ENCODE peak calls at places on chromosome X, in nine cellular contexts. One of them, this sample, is unnamed.

GRCh38 chrX:141258080-141258479 is 15.8 kb upstream of the SPANXC start:
- DNase-seq in HTR-8/SVneo: no peak
- DNase-seq in ovary: no peak
- DNase-seq in IMR-90: no peak
- DNase-seq in astrocyte of the hippocampus: no peak
- DNase-seq in activated CD4-positive, alpha-beta T cell treated with anti-CD3 and anti-CD28 coated beads for 24 hours: no peak
- DNase-seq in T1000: no peak
- DNase-seq in stimulated activated CD4-positive, alpha-beta T cell treated with anti-CD3 and anti-CD28 coated beads, Interleukin-1b, Interleukin-23, amount 100 ng/mL, for 48 hours: no peak
- DNase-seq in retina: no peak
- DNase-seq in this sample: no peak

GRCh38 chrX:38627683-38628082 is 66.3 kb downstream of the TSPAN7 start:
- DNase-seq in HTR-8/SVneo: no peak
- DNase-seq in ovary: no peak
- DNase-seq in IMR-90: peak
- DNase-seq in astrocyte of the hippocampus: peak
- DNase-seq in activated CD4-positive, alpha-beta T cell treated with anti-CD3 and anti-CD28 coated beads for 24 hours: no peak
- DNase-seq in T1000: no peak
- DNase-seq in stimulated activated CD4-positive, alpha-beta T cell treated with anti-CD3 and anti-CD28 coated beads, Interleukin-1b, Interleukin-23, amount 100 ng/mL, for 48 hours: peak
- DNase-seq in retina: no peak
- DNase-seq in this sample: no peak

GRCh38 chrX:83658731-83659130 is 150.6 kb downstream of the POU3F4 start:
- DNase-seq in HTR-8/SVneo: no peak
- DNase-seq in ovary: no peak
- DNase-seq in IMR-90: no peak
- DNase-seq in astrocyte of the hippocampus: no peak
- DNase-seq in activated CD4-positive, alpha-beta T cell treated with anti-CD3 and anti-CD28 coated beads for 24 hours: no peak
- DNase-seq in T1000: no peak
- DNase-seq in stimulated activated CD4-positive, alpha-beta T cell treated with anti-CD3 and anti-CD28 coated beads, Interleukin-1b, Interleukin-23, amount 100 ng/mL, for 48 hours: no peak
- DNase-seq in retina: no peak
- DNase-seq in this sample: no peak

GRCh38 chrX:10577863-10578262 is 42.5 kb downstream of the MID1 start:
- DNase-seq in HTR-8/SVneo: no peak
- DNase-seq in ovary: no peak
- DNase-seq in IMR-90: no peak
- DNase-seq in astrocyte of the hippocampus: no peak
- DNase-seq in activated CD4-positive, alpha-beta T cell treated with anti-CD3 and anti-CD28 coated beads for 24 hours: no peak
- DNase-seq in T1000: no peak
- DNase-seq in stimulated activated CD4-positive, alpha-beta T cell treated with anti-CD3 and anti-CD28 coated beads, Interleukin-1b, Interleukin-23, amount 100 ng/mL, for 48 hours: no peak
- DNase-seq in retina: no peak
- DNase-seq in this sample: no peak

GRCh38 chrX:28625223-28625622 is 38.0 kb downstream of the IL1RAPL1 start:
- DNase-seq in HTR-8/SVneo: no peak
- DNase-seq in ovary: no peak
- DNase-seq in IMR-90: no peak
- DNase-seq in astrocyte of the hippocampus: no peak
- DNase-seq in activated CD4-positive, alpha-beta T cell treated with anti-CD3 and anti-CD28 coated beads for 24 hours: no peak
- DNase-seq in T1000: no peak
- DNase-seq in stimulated activated CD4-positive, alpha-beta T cell treated with anti-CD3 and anti-CD28 coated beads, Interleukin-1b, Interleukin-23, amount 100 ng/mL, for 48 hours: no peak
- DNase-seq in retina: no peak
- DNase-seq in this sample: no peak

GRCh38 chrX:67720344-67720743 is 176.5 kb downstream of the AR start:
- DNase-seq in HTR-8/SVneo: no peak
- DNase-seq in ovary: no peak
- DNase-seq in IMR-90: no peak
- DNase-seq in astrocyte of the hippocampus: peak
- DNase-seq in activated CD4-positive, alpha-beta T cell treated with anti-CD3 and anti-CD28 coated beads for 24 hours: no peak
- DNase-seq in T1000: no peak
- DNase-seq in stimulated activated CD4-positive, alpha-beta T cell treated with anti-CD3 and anti-CD28 coated beads, Interleukin-1b, Interleukin-23, amount 100 ng/mL, for 48 hours: no peak
- DNase-seq in retina: no peak
- DNase-seq in this sample: no peak

GRCh38 chrX:98114026-98114425 is 1230.3 kb downstream of the RPA4 start:
- DNase-seq in HTR-8/SVneo: no peak
- DNase-seq in ovary: no peak
- DNase-seq in IMR-90: no peak
- DNase-seq in astrocyte of the hippocampus: no peak
- DNase-seq in activated CD4-positive, alpha-beta T cell treated with anti-CD3 and anti-CD28 coated beads for 24 hours: no peak
- DNase-seq in T1000: no peak
- DNase-seq in stimulated activated CD4-positive, alpha-beta T cell treated with anti-CD3 and anti-CD28 coated beads, Interleukin-1b, Interleukin-23, amount 100 ng/mL, for 48 hours: no peak
- DNase-seq in retina: no peak
- DNase-seq in this sample: no peak

GRCh38 chrX:117274943-117275342 is 812.2 kb upstream of the CT83 start:
- DNase-seq in HTR-8/SVneo: no peak
- DNase-seq in ovary: no peak
- DNase-seq in IMR-90: no peak
- DNase-seq in astrocyte of the hippocampus: no peak
- DNase-seq in activated CD4-positive, alpha-beta T cell treated with anti-CD3 and anti-CD28 coated beads for 24 hours: no peak
- DNase-seq in T1000: no peak
- DNase-seq in stimulated activated CD4-positive, alpha-beta T cell treated with anti-CD3 and anti-CD28 coated beads, Interleukin-1b, Interleukin-23, amount 100 ng/mL, for 48 hours: no peak
- DNase-seq in retina: no peak
- DNase-seq in this sample: no peak

GRCh38 chrX:130726661-130727060 is 176.3 kb downstream of the ENOX2 start:
- DNase-seq in HTR-8/SVneo: no peak
- DNase-seq in ovary: no peak
- DNase-seq in IMR-90: peak
- DNase-seq in astrocyte of the hippocampus: peak
- DNase-seq in activated CD4-positive, alpha-beta T cell treated with anti-CD3 and anti-CD28 coated beads for 24 hours: no peak
- DNase-seq in T1000: no peak
- DNase-seq in stimulated activated CD4-positive, alpha-beta T cell treated with anti-CD3 and anti-CD28 coated beads, Interleukin-1b, Interleukin-23, amount 100 ng/mL, for 48 hours: no peak
- DNase-seq in retina: no peak
- DNase-seq in this sample: no peak

GRCh38 chrX:47293106-47293505 is 60.3 kb downstream of the USP11 start:
- DNase-seq in HTR-8/SVneo: no peak
- DNase-seq in ovary: no peak
- DNase-seq in IMR-90: no peak
- DNase-seq in astrocyte of the hippocampus: no peak
- DNase-seq in activated CD4-positive, alpha-beta T cell treated with anti-CD3 and anti-CD28 coated beads for 24 hours: no peak
- DNase-seq in T1000: no peak
- DNase-seq in stimulated activated CD4-positive, alpha-beta T cell treated with anti-CD3 and anti-CD28 coated beads, Interleukin-1b, Interleukin-23, amount 100 ng/mL, for 48 hours: no peak
- DNase-seq in retina: no peak
- DNase-seq in this sample: no peak

GRCh38 chrX:41526925-41527324 is 79.8 kb downstream of the NYX start:
- DNase-seq in HTR-8/SVneo: peak
- DNase-seq in ovary: no peak
- DNase-seq in IMR-90: peak
- DNase-seq in astrocyte of the hippocampus: no peak
- DNase-seq in activated CD4-positive, alpha-beta T cell treated with anti-CD3 and anti-CD28 coated beads for 24 hours: no peak
- DNase-seq in T1000: no peak
- DNase-seq in stimulated activated CD4-positive, alpha-beta T cell treated with anti-CD3 and anti-CD28 coated beads, Interleukin-1b, Interleukin-23, amount 100 ng/mL, for 48 hours: no peak
- DNase-seq in retina: no peak
- DNase-seq in this sample: no peak

GRCh38 chrX:74178536-74178935 is 125.4 kb upstream of the ZCCHC13 start:
- DNase-seq in HTR-8/SVneo: no peak
- DNase-seq in ovary: no peak
- DNase-seq in IMR-90: no peak
- DNase-seq in astrocyte of the hippocampus: peak
- DNase-seq in activated CD4-positive, alpha-beta T cell treated with anti-CD3 and anti-CD28 coated beads for 24 hours: no peak
- DNase-seq in T1000: no peak
- DNase-seq in stimulated activated CD4-positive, alpha-beta T cell treated with anti-CD3 and anti-CD28 coated beads, Interleukin-1b, Interleukin-23, amount 100 ng/mL, for 48 hours: no peak
- DNase-seq in retina: peak
- DNase-seq in this sample: no peak

GRCh38 chrX:112646651-112647050 is 33.1 kb downstream of the LHFPL1 start:
- DNase-seq in HTR-8/SVneo: no peak
- DNase-seq in ovary: no peak
- DNase-seq in IMR-90: no peak
- DNase-seq in astrocyte of the hippocampus: no peak
- DNase-seq in activated CD4-positive, alpha-beta T cell treated with anti-CD3 and anti-CD28 coated beads for 24 hours: no peak
- DNase-seq in T1000: no peak
- DNase-seq in stimulated activated CD4-positive, alpha-beta T cell treated with anti-CD3 and anti-CD28 coated beads, Interleukin-1b, Interleukin-23, amount 100 ng/mL, for 48 hours: no peak
- DNase-seq in retina: no peak
- DNase-seq in this sample: no peak

This sample was measured in activated B cell treated with CpG ODN at 0.5 μM for 24 hours.